ENCODE peak calls at places on chromosomes 1 and 21, in five cellular contexts. P is EL; C is central memory CD4-positive, alpha-beta T cell; J is NCI-H1417; H is CMK. V is an unnamed sample.

GRCh38 chr1:54865238-54866073 is 21.5 kb downstream of the DHCR24 start:
- DNase-seq in P (no peak), J (no peak), C (no peak), H (no peak), V (peak; percentile 2)

GRCh38 chr1:167533851-167534300 is 15.5 kb upstream of the CD247 start:
- DNase-seq in C (peak; percentile 50), J (peak; percentile 64), P (peak; percentile 53), H (peak; percentile 79), V (peak; percentile 34)

GRCh38 chr1:151547119-151547899 is 7.2 kb downstream of the TUFT1 start:
- DNase-seq in H (no peak), C (no peak), J (no peak), P (peak; percentile 99), V (peak; percentile 94)

GRCh38 chr1:94859157-94859556 is 39.0 kb downstream of the SLC44A3 start:
- DNase-seq in J (no peak), P (no peak), C (no peak), H (no peak), V (no peak)

GRCh38 chr1:175514309-175515001 is 228.9 kb downstream of the TNR start:
- DNase-seq in J (no peak), C (no peak), H (peak; percentile 51), P (no peak), V (peak; percentile 48)

GRCh38 chr1:33128781-33129180 is 47.8 kb downstream of the AZIN2 start:
- DNase-seq in J (no peak), C (no peak), H (no peak), P (no peak), V (no peak)

GRCh38 chr1:61226791-61227567 is 144.6 kb downstream of the NFIA start:
- DNase-seq in H (no peak), P (no peak), J (no peak), C (no peak), V (no peak)

GRCh38 chr1:226889616-226890330 is 19.4 kb downstream of the PSEN2 start:
- DNase-seq in H (no peak), C (no peak), J (no peak), P (no peak), V (no peak)

GRCh38 chr21:43287111-43287973 is 118.5 kb downstream of the CRYAA start:
- DNase-seq in P (no peak), J (peak; percentile 15), C (no peak), H (no peak), V (peak; percentile 59)

GRCh38 chr1:160432371-160432786 is 32.0 kb downstream of the VANGL2 start:
- DNase-seq in C (no peak), H (no peak), J (no peak), P (no peak), V (no peak)

GRCh38 chr21:38470762-38471161 is 27.5 kb downstream of the ERG start:
- DNase-seq in P (peak; percentile 29), H (no peak), J (no peak), C (no peak), V (peak; percentile 54)

GRCh38 chr1:24855474-24855873 is 74.6 kb downstream of the RUNX3 start:
- DNase-seq in C (no peak), J (no peak), P (no peak), H (no peak), V (no peak)

GRCh38 chr1:162942903-162943567 is 82.1 kb upstream of the CCDC190 start:
- DNase-seq in J (no peak), P (no peak), H (no peak), C (no peak), V (no peak)

GRCh38 chr21:24436236-24436635 is 1171.0 kb downstream of the MRPL39 start:
- DNase-seq in H (no peak), C (no peak), P (no peak), J (no peak), V (peak; percentile 20)

GRCh38 chr1:224850446-224850845 is 79.0 kb upstream of the DNAH14 start:
- DNase-seq in C (no peak), J (no peak), H (no peak), P (no peak), V (no peak)

GRCh38 chr1:220776254-220776653 is 10.5 kb upstream of the MTARC1 start:
- DNase-seq in P (no peak), C (no peak), J (no peak), H (no peak), V (no peak)

V was measured in H4.